ENCODE peak calls at places on chromosome 11, in four cellular contexts. One of them, this sample, is unnamed.
A peak's percentile ranks its signal among the peaks of the same experiment; 100 is the strongest.

GRCh38 chr11:58577441-58578135 is 1.3 kb upstream of the ZFP91 start:
- DNase-seq in central memory CD4-positive, alpha-beta T cell: peak; percentile 83
- DNase-seq in activated T-helper 9 cell treated with anti-CD3 and anti-CD28 coated beads, Interleukin-2, amount 50 U/mL, for 16 hours: peak; percentile 72
- DNase-seq in BE2C: peak; percentile 7
- DNase-seq in this sample: peak; percentile 69

GRCh38 chr11:114448749-114449484 is 9.7 kb downstream of the REXO2 start:
- DNase-seq in central memory CD4-positive, alpha-beta T cell: no peak
- DNase-seq in activated T-helper 9 cell treated with anti-CD3 and anti-CD28 coated beads, Interleukin-2, amount 50 U/mL, for 16 hours: no peak
- DNase-seq in BE2C: no peak
- DNase-seq in this sample: no peak

GRCh38 chr11:29336727-29337212 is 680.1 kb downstream of the KCNA4 start:
- DNase-seq in activated T-helper 9 cell treated with anti-CD3 and anti-CD28 coated beads, Interleukin-2, amount 50 U/mL, for 16 hours: no peak
- DNase-seq in central memory CD4-positive, alpha-beta T cell: no peak
- DNase-seq in BE2C: no peak
- DNase-seq in this sample: no peak

GRCh38 chr11:94933225-94934130 is 39.9 kb downstream of the CWC15 start:
- DNase-seq in central memory CD4-positive, alpha-beta T cell: no peak
- DNase-seq in activated T-helper 9 cell treated with anti-CD3 and anti-CD28 coated beads, Interleukin-2, amount 50 U/mL, for 16 hours: no peak
- DNase-seq in BE2C: no peak
- DNase-seq in this sample: no peak

GRCh38 chr11:120061761-120062560 is 76.0 kb downstream of the TRIM29 start:
- DNase-seq in central memory CD4-positive, alpha-beta T cell: no peak
- DNase-seq in activated T-helper 9 cell treated with anti-CD3 and anti-CD28 coated beads, Interleukin-2, amount 50 U/mL, for 16 hours: no peak
- DNase-seq in BE2C: peak; percentile 21
- DNase-seq in this sample: no peak

GRCh38 chr11:116993599-116993998 is 104.6 kb downstream of the SIK3 start:
- DNase-seq in central memory CD4-positive, alpha-beta T cell: peak; percentile 64
- DNase-seq in BE2C: peak; percentile 15
- DNase-seq in activated T-helper 9 cell treated with anti-CD3 and anti-CD28 coated beads, Interleukin-2, amount 50 U/mL, for 16 hours: no peak
- DNase-seq in this sample: peak; percentile 4

GRCh38 chr11:32434387-32435151 is 770 bp downstream of the WT1 start:
- DNase-seq in central memory CD4-positive, alpha-beta T cell: no peak
- DNase-seq in activated T-helper 9 cell treated with anti-CD3 and anti-CD28 coated beads, Interleukin-2, amount 50 U/mL, for 16 hours: no peak
- DNase-seq in BE2C: peak; percentile 33
- DNase-seq in this sample: no peak

GRCh38 chr11:65856689-65857499 is 1.1 kb downstream of the CFL1 start:
- DNase-seq in central memory CD4-positive, alpha-beta T cell: peak; percentile 82
- DNase-seq in BE2C: peak; percentile 78
- DNase-seq in activated T-helper 9 cell treated with anti-CD3 and anti-CD28 coated beads, Interleukin-2, amount 50 U/mL, for 16 hours: peak; percentile 77
- DNase-seq in this sample: peak; percentile 75

GRCh38 chr11:62504158-62504973 is 42.2 kb downstream of the AHNAK start:
- DNase-seq in activated T-helper 9 cell treated with anti-CD3 and anti-CD28 coated beads, Interleukin-2, amount 50 U/mL, for 16 hours: no peak
- DNase-seq in central memory CD4-positive, alpha-beta T cell: no peak
- DNase-seq in BE2C: no peak
- DNase-seq in this sample: no peak

GRCh38 chr11:117380676-117381075 is 53.0 kb downstream of the CEP164 start:
- DNase-seq in activated T-helper 9 cell treated with anti-CD3 and anti-CD28 coated beads, Interleukin-2, amount 50 U/mL, for 16 hours: no peak
- DNase-seq in BE2C: no peak
- DNase-seq in central memory CD4-positive, alpha-beta T cell: no peak
- DNase-seq in this sample: no peak

GRCh38 chr11:110173775-110174644 is 80.8 kb downstream of the ZC3H12C start:
- DNase-seq in BE2C: peak; percentile 64
- DNase-seq in central memory CD4-positive, alpha-beta T cell: peak; percentile 30
- DNase-seq in activated T-helper 9 cell treated with anti-CD3 and anti-CD28 coated beads, Interleukin-2, amount 50 U/mL, for 16 hours: peak; percentile 24
- DNase-seq in this sample: no peak

GRCh38 chr11:17600316-17601205 is 53.5 kb downstream of the OTOG start:
- DNase-seq in BE2C: peak; percentile 55
- DNase-seq in central memory CD4-positive, alpha-beta T cell: no peak
- DNase-seq in activated T-helper 9 cell treated with anti-CD3 and anti-CD28 coated beads, Interleukin-2, amount 50 U/mL, for 16 hours: no peak
- DNase-seq in this sample: peak; percentile 28

GRCh38 chr11:113305440-113306336 is 8.7 kb upstream of the TTC12 start:
- DNase-seq in BE2C: peak; percentile 90
- DNase-seq in central memory CD4-positive, alpha-beta T cell: peak; percentile 57
- DNase-seq in activated T-helper 9 cell treated with anti-CD3 and anti-CD28 coated beads, Interleukin-2, amount 50 U/mL, for 16 hours: peak; percentile 57
- DNase-seq in this sample: peak; percentile 60

GRCh38 chr11:133713406-133713805 is 131.9 kb downstream of the SPATA19 start:
- DNase-seq in BE2C: no peak
- DNase-seq in central memory CD4-positive, alpha-beta T cell: no peak
- DNase-seq in activated T-helper 9 cell treated with anti-CD3 and anti-CD28 coated beads, Interleukin-2, amount 50 U/mL, for 16 hours: no peak
- DNase-seq in this sample: no peak

GRCh38 chr11:77454867-77455655 is 18.8 kb downstream of the PAK1 start:
- DNase-seq in BE2C: no peak
- DNase-seq in central memory CD4-positive, alpha-beta T cell: no peak
- DNase-seq in activated T-helper 9 cell treated with anti-CD3 and anti-CD28 coated beads, Interleukin-2, amount 50 U/mL, for 16 hours: no peak
- DNase-seq in this sample: no peak

GRCh38 chr11:64237484-64237951 is 3.1 kb downstream of the VEGFB start:
- DNase-seq in activated T-helper 9 cell treated with anti-CD3 and anti-CD28 coated beads, Interleukin-2, amount 50 U/mL, for 16 hours: no peak
- DNase-seq in BE2C: no peak
- DNase-seq in central memory CD4-positive, alpha-beta T cell: no peak
- DNase-seq in this sample: no peak

GRCh38 chr11:57776101-57776511 is 14.5 kb downstream of the CTNND1 start:
- DNase-seq in activated T-helper 9 cell treated with anti-CD3 and anti-CD28 coated beads, Interleukin-2, amount 50 U/mL, for 16 hours: no peak
- DNase-seq in central memory CD4-positive, alpha-beta T cell: no peak
- DNase-seq in BE2C: no peak
- DNase-seq in this sample: peak; percentile 90

GRCh38 chr11:27926981-27927481 is 180.9 kb downstream of the KIF18A start:
- DNase-seq in activated T-helper 9 cell treated with anti-CD3 and anti-CD28 coated beads, Interleukin-2, amount 50 U/mL, for 16 hours: no peak
- DNase-seq in BE2C: no peak
- DNase-seq in central memory CD4-positive, alpha-beta T cell: no peak
- DNase-seq in this sample: peak; percentile 56

GRCh38 chr11:66479741-66480115 is 506 bp upstream of the DPP3 start:
- DNase-seq in activated T-helper 9 cell treated with anti-CD3 and anti-CD28 coated beads, Interleukin-2, amount 50 U/mL, for 16 hours: no peak
- DNase-seq in central memory CD4-positive, alpha-beta T cell: no peak
- DNase-seq in BE2C: no peak
- DNase-seq in this sample: no peak

GRCh38 chr11:62497132-62497915 is 49.3 kb downstream of the AHNAK start:
- DNase-seq in activated T-helper 9 cell treated with anti-CD3 and anti-CD28 coated beads, Interleukin-2, amount 50 U/mL, for 16 hours: no peak
- DNase-seq in BE2C: peak; percentile 25
- DNase-seq in central memory CD4-positive, alpha-beta T cell: peak; percentile 4
- DNase-seq in this sample: no peak

GRCh38 chr11:64285885-64286800 is 495 bp downstream of the GPR137 start:
- DNase-seq in central memory CD4-positive, alpha-beta T cell: no peak
- DNase-seq in BE2C: no peak
- DNase-seq in activated T-helper 9 cell treated with anti-CD3 and anti-CD28 coated beads, Interleukin-2, amount 50 U/mL, for 16 hours: no peak
- DNase-seq in this sample: no peak

GRCh38 chr11:128417607-128418324 is 169.6 kb downstream of the ETS1 start:
- DNase-seq in BE2C: no peak
- DNase-seq in activated T-helper 9 cell treated with anti-CD3 and anti-CD28 coated beads, Interleukin-2, amount 50 U/mL, for 16 hours: no peak
- DNase-seq in central memory CD4-positive, alpha-beta T cell: no peak
- DNase-seq in this sample: no peak

GRCh38 chr11:12540075-12540685 is 134.0 kb upstream of the TEAD1 start:
- DNase-seq in activated T-helper 9 cell treated with anti-CD3 and anti-CD28 coated beads, Interleukin-2, amount 50 U/mL, for 16 hours: no peak
- DNase-seq in BE2C: no peak
- DNase-seq in central memory CD4-positive, alpha-beta T cell: no peak
- DNase-seq in this sample: peak; percentile 41

GRCh38 chr11:45146072-45147016 is at the start of gene PRDM11:
- DNase-seq in central memory CD4-positive, alpha-beta T cell: peak; percentile 57
- DNase-seq in activated T-helper 9 cell treated with anti-CD3 and anti-CD28 coated beads, Interleukin-2, amount 50 U/mL, for 16 hours: no peak
- DNase-seq in BE2C: peak; percentile 56
- DNase-seq in this sample: peak; percentile 73

GRCh38 chr11:126060651-126061220 is 1.9 kb downstream of the CDON start:
- DNase-seq in central memory CD4-positive, alpha-beta T cell: no peak
- DNase-seq in activated T-helper 9 cell treated with anti-CD3 and anti-CD28 coated beads, Interleukin-2, amount 50 U/mL, for 16 hours: no peak
- DNase-seq in BE2C: no peak
- DNase-seq in this sample: peak; percentile 20

GRCh38 chr11:6656936-6657335 is 1.3 kb upstream of the DCHS1 start:
- DNase-seq in central memory CD4-positive, alpha-beta T cell: no peak
- DNase-seq in BE2C: no peak
- DNase-seq in activated T-helper 9 cell treated with anti-CD3 and anti-CD28 coated beads, Interleukin-2, amount 50 U/mL, for 16 hours: no peak
- DNase-seq in this sample: no peak

GRCh38 chr11:65528819-65529350 is 4.0 kb downstream of the SCYL1 start:
- DNase-seq in central memory CD4-positive, alpha-beta T cell: no peak
- DNase-seq in BE2C: no peak
- DNase-seq in activated T-helper 9 cell treated with anti-CD3 and anti-CD28 coated beads, Interleukin-2, amount 50 U/mL, for 16 hours: no peak
- DNase-seq in this sample: no peak

GRCh38 chr11:27420722-27421572 is 51.6 kb downstream of the LGR4 start:
- DNase-seq in BE2C: no peak
- DNase-seq in central memory CD4-positive, alpha-beta T cell: no peak
- DNase-seq in activated T-helper 9 cell treated with anti-CD3 and anti-CD28 coated beads, Interleukin-2, amount 50 U/mL, for 16 hours: no peak
- DNase-seq in this sample: no peak

GRCh38 chr11:86519064-86519911 is 144.6 kb downstream of the CCDC81 start:
- DNase-seq in activated T-helper 9 cell treated with anti-CD3 and anti-CD28 coated beads, Interleukin-2, amount 50 U/mL, for 16 hours: no peak
- DNase-seq in central memory CD4-positive, alpha-beta T cell: no peak
- DNase-seq in BE2C: no peak
- DNase-seq in this sample: no peak

GRCh38 chr11:117454564-117454917 is 126.9 kb downstream of the CEP164 start:
- DNase-seq in BE2C: peak; percentile 47
- DNase-seq in central memory CD4-positive, alpha-beta T cell: no peak
- DNase-seq in activated T-helper 9 cell treated with anti-CD3 and anti-CD28 coated beads, Interleukin-2, amount 50 U/mL, for 16 hours: no peak
- DNase-seq in this sample: no peak

GRCh38 chr11:20671856-20672546 is 2.6 kb downstream of the NELL1 start:
- DNase-seq in central memory CD4-positive, alpha-beta T cell: no peak
- DNase-seq in activated T-helper 9 cell treated with anti-CD3 and anti-CD28 coated beads, Interleukin-2, amount 50 U/mL, for 16 hours: no peak
- DNase-seq in BE2C: no peak
- DNase-seq in this sample: peak; percentile 65

GRCh38 chr11:73367482-73368024 is 8.6 kb upstream of the RELT start:
- DNase-seq in BE2C: no peak
- DNase-seq in central memory CD4-positive, alpha-beta T cell: no peak
- DNase-seq in activated T-helper 9 cell treated with anti-CD3 and anti-CD28 coated beads, Interleukin-2, amount 50 U/mL, for 16 hours: no peak
- DNase-seq in this sample: no peak

GRCh38 chr11:3879216-3879966 is 23.9 kb downstream of the STIM1 start:
- DNase-seq in BE2C: no peak
- DNase-seq in activated T-helper 9 cell treated with anti-CD3 and anti-CD28 coated beads, Interleukin-2, amount 50 U/mL, for 16 hours: no peak
- DNase-seq in central memory CD4-positive, alpha-beta T cell: no peak
- DNase-seq in this sample: no peak

GRCh38 chr11:7896026-7896785 is 34.9 kb downstream of the OR10A6 start:
- DNase-seq in central memory CD4-positive, alpha-beta T cell: no peak
- DNase-seq in BE2C: no peak
- DNase-seq in activated T-helper 9 cell treated with anti-CD3 and anti-CD28 coated beads, Interleukin-2, amount 50 U/mL, for 16 hours: no peak
- DNase-seq in this sample: no peak

GRCh38 chr11:117220999-117221774 is 10.7 kb downstream of the PCSK7 start:
- DNase-seq in central memory CD4-positive, alpha-beta T cell: no peak
- DNase-seq in BE2C: no peak
- DNase-seq in activated T-helper 9 cell treated with anti-CD3 and anti-CD28 coated beads, Interleukin-2, amount 50 U/mL, for 16 hours: no peak
- DNase-seq in this sample: peak; percentile 47

GRCh38 chr11:94151903-94152677 is 23.4 kb downstream of the PANX1 start:
- DNase-seq in activated T-helper 9 cell treated with anti-CD3 and anti-CD28 coated beads, Interleukin-2, amount 50 U/mL, for 16 hours: no peak
- DNase-seq in BE2C: peak; percentile 72
- DNase-seq in central memory CD4-positive, alpha-beta T cell: no peak
- DNase-seq in this sample: no peak

GRCh38 chr11:123072279-123072678 is 10.3 kb upstream of the HSPA8 start:
- DNase-seq in central memory CD4-positive, alpha-beta T cell: no peak
- DNase-seq in BE2C: no peak
- DNase-seq in activated T-helper 9 cell treated with anti-CD3 and anti-CD28 coated beads, Interleukin-2, amount 50 U/mL, for 16 hours: no peak
- DNase-seq in this sample: no peak

GRCh38 chr11:94961255-94961654 is 12.1 kb downstream of the CWC15 start:
- DNase-seq in BE2C: no peak
- DNase-seq in activated T-helper 9 cell treated with anti-CD3 and anti-CD28 coated beads, Interleukin-2, amount 50 U/mL, for 16 hours: no peak
- DNase-seq in central memory CD4-positive, alpha-beta T cell: no peak
- DNase-seq in this sample: no peak

GRCh38 chr11:68122936-68123539 is 1.9 kb upstream of the CHKA start:
- DNase-seq in central memory CD4-positive, alpha-beta T cell: no peak
- DNase-seq in activated T-helper 9 cell treated with anti-CD3 and anti-CD28 coated beads, Interleukin-2, amount 50 U/mL, for 16 hours: no peak
- DNase-seq in BE2C: no peak
- DNase-seq in this sample: no peak